ENCODE peak calls at places on chromosomes 5 and 9, in eight cellular contexts. C is IMR-90, F is H1, U is A549, K is SK-N-SH, E is K562, A is HepG2, H is GM12878. R is an unnamed sample.

GRCh38 chr9:26677965-26678745 is 214.4 kb downstream of the CAAP1 start:
- DNase-seq in C (no peak), F (no peak), U (no peak), K (no peak), E (no peak), A (no peak), H (no peak), R (no peak)

GRCh38 chr5:43631182-43631910 is 28.4 kb downstream of the NNT start:
- DNase-seq in C (peak), F (peak), U (peak), K (peak), E (peak), A (peak), H (peak), R (peak)

GRCh38 chr9:136354592-136355085 is 8.9 kb downstream of the DNLZ start:
- DNase-seq in C (peak), F (no peak), U (peak), K (no peak), E (no peak), A (no peak), H (no peak), R (no peak)

GRCh38 chr9:122332083-122332482 is 38.7 kb upstream of the PTGS1 start:
- DNase-seq in C (no peak), F (no peak), U (no peak), K (peak), E (peak), A (no peak), H (no peak), R (no peak)

GRCh38 chr5:2129581-2130272 is 247.0 kb upstream of the IRX4 start:
- DNase-seq in C (no peak), F (no peak), U (no peak), K (no peak), E (no peak), A (no peak), H (no peak), R (no peak)

GRCh38 chr9:74355107-74355506 is 142.0 kb upstream of the RORB start:
- DNase-seq in C (no peak), F (no peak), U (no peak), K (no peak), E (no peak), A (no peak), H (no peak), R (no peak)

GRCh38 chr5:61744690-61745619 is 412.9 kb downstream of the ZSWIM6 start:
- DNase-seq in C (no peak), F (no peak), U (peak), K (no peak), E (peak), A (peak), H (no peak), R (peak)

GRCh38 chr5:16797949-16798348 is 138.1 kb downstream of the MYO10 start:
- DNase-seq in C (no peak), F (no peak), U (no peak), K (no peak), E (no peak), A (no peak), H (no peak), R (no peak)

GRCh38 chr5:79236970-79237734 is 1.2 kb downstream of the JMY start:
- DNase-seq in C (peak), F (peak), U (peak), K (peak), E (peak), A (peak), H (no peak), R (no peak)

GRCh38 chr5:1511651-1512540 is 11.9 kb downstream of the LPCAT1 start:
- DNase-seq in C (peak), F (peak), U (peak), K (no peak), E (no peak), A (no peak), H (no peak), R (peak)

GRCh38 chr9:125521462-125522327 is 185.3 kb downstream of the MAPKAP1 start:
- DNase-seq in C (peak), F (no peak), U (peak), K (no peak), E (no peak), A (peak), H (no peak), R (peak)

GRCh38 chr9:97318433-97318832 is 11.0 kb downstream of the CCDC180 start:
- DNase-seq in C (no peak), F (no peak), U (no peak), K (no peak), E (no peak), A (no peak), H (no peak), R (no peak)

GRCh38 chr9:68507796-68508145 is 32.9 kb downstream of the TMEM252 start:
- DNase-seq in C (no peak), F (no peak), U (no peak), K (no peak), E (no peak), A (no peak), H (no peak), R (no peak)

GRCh38 chr9:99445377-99445891 is 223.4 kb downstream of the SEC61B start:
- DNase-seq in C (peak), F (no peak), U (peak), K (no peak), E (no peak), A (no peak), H (no peak), R (no peak)

DNA sequence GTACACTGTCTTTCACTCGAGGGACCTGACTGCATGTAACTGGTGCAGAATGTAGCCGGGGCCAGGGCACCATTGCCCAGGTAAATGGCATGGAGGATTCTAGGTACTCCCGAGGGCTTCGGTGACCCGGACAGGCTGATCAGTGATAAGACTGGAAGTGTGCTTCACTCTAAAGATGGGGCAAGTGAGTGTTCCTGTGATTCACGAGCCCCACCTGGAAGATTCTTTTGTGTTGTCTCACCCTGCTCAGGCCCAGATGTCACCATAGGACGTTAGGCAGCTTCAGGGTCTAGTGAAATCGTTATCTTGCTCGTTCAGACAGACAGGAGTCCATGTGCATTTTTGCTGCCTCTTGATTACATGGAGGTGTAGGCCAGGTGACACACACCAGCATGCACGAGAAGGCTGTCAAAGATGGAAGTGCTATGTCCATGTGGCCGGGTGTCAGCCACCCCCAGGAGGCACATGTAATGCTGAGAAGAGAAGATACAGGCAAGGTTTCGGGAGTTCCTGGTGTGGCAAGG is 73.9 kb downstream of the WNK2 start:
- DNase-seq in C (no peak), F (peak), U (no peak), K (peak), E (no peak), A (no peak), H (no peak), R (no peak)
- TF ChIP-seq RAD21 in C (no peak), F (no peak), U (no peak), K (no peak), E (no peak), A (no peak), H (no peak), R (no peak)

GRCh38 chr9:105171076-105171475 is 73.4 kb upstream of the SLC44A1 start:
- DNase-seq in C (no peak), F (no peak), U (no peak), K (no peak), E (no peak), A (no peak), H (no peak), R (no peak)

GRCh38 chr9:105171589-105171988 is 72.9 kb upstream of the SLC44A1 start:
- DNase-seq in C (no peak), F (no peak), U (no peak), K (no peak), E (no peak), A (no peak), H (no peak), R (no peak)

GRCh38 chr9:105172393-105172792 is 72.1 kb upstream of the SLC44A1 start:
- DNase-seq in C (no peak), F (no peak), U (no peak), K (no peak), E (no peak), A (no peak), H (no peak), R (no peak)

GRCh38 chr9:105173836-105174235 is 70.6 kb upstream of the SLC44A1 start:
- DNase-seq in C (no peak), F (no peak), U (no peak), K (no peak), E (no peak), A (no peak), H (no peak), R (no peak)

DNA sequence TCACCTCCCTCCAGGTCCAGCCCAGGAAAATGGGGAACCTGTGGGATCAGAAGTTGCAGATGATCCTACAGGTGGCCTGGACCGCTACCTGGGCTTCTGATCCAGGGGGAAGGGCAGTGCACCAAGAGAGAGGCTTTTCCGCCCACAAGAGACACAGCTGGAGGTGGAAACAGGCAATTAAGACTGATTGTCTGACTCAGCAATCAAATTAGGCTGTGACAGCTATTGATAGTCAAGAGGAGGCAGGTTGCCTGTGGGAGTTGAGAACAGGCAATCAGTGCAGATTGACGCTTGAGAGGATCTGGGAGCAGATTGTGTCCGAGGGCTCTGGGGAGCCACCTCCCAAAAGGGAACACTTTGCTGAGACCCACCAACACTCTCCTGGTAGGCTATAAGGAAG is 71.1 kb upstream of the SLC44A1 start:
- DNase-seq in C (no peak), F (peak), U (no peak), K (no peak), E (no peak), A (no peak), H (no peak), R (no peak)
- TF ChIP-seq RAD21 in C (no peak), F (no peak), U (no peak), K (no peak), E (no peak), A (no peak), H (no peak), R (no peak)

DNA sequence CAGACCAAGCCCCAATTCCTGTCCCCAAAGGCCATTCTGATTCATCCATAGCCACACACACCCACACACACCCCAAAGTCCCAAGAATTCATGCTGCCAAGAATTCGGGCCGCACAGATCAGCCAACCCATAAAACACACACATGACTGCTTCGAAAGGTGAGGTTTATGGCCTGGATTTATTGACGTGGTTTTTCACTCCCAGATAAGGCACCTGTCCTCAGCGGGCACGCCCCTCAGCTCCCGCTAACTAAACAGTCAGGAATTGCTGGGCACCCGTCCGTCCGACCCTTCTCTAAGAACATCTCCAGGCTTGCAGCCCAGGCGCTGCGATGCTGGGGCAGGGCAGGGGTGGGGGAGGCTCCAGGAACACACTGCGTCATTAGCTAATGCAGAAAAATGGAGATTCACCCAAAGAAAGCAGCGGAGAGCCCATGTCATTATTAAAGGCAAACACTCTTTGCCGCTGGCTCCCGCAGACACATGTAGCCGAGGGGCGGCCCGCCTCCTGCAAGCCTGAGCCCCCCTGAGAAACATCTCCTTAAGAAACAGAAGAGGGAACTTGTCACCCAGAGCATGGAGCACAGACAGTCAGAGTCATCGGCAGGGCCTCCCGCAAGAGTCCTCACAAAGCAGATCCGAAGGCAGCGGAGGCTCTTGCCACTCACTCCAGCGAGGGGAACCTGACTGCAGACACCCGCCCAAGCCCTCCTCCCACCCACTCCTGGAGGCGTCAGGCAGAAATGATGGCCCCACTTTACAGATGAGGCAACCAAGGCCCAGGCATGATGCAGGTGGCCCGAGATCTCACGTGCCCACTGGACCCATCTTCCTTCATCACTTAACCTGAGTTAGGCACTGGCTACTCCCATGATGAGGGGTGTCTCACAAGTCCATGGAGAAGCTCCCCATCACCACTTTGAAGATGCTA is 19.8 kb downstream of the VAV2 start:
- DNase-seq in C (no peak), F (no peak), U (no peak), K (no peak), E (no peak), A (no peak), H (no peak), R (no peak)
- TF ChIP-seq RAD21 in C (no peak), F (no peak), U (no peak), K (no peak), E (no peak), A (no peak), H (no peak), R (no peak)

DNA sequence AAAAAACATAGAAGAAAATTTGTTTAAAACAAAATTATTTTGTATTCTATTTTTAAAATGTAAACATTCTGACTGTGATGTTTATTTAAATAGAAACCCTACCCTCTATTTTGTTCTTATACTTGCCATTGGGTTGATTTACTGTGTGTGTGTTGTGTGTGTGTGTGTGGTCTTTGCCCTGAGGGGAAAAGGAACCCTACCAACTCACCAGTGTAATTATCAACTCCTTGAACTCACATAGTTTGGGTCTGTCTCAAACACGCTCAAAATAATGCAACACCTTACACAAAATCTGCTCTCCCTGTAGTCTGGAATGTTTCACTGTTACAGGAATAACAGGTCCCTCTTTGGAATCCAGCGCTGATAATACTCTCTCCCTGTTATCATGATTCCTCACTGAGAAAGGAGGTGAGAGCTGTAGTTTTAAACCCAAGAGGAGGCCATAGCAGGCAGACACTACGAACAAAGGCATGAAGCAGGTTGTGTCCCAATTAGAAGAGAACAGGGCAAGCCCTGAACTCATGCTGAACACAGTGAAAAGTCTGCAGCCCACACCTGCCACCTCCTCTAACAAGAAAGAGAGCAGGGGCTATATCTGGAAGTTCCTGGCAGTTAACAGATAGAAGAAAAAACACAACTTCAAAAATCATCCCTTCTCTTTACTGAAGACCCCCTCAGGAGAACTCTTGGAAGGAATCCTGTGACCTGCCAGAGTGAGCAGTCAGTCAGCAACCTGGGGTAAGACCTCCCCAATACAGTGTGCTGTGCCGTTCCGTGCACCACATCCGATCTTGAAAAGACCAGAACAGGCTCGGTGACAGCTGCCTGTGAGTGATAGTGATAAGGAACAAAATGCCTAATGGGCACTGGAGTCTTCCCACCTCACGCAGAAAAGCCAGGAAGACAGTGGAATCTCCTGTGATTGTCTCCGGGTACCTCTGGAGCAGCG is 608.1 kb upstream of the ADAMTS16 start:
- DNase-seq in C (no peak), F (no peak), U (no peak), K (no peak), E (no peak), A (no peak), H (no peak), R (no peak)
- TF ChIP-seq RAD21 in C (no peak), F (no peak), U (no peak), K (no peak), E (no peak), A (no peak), H (no peak), R (no peak)

GRCh38 chr5:54944364-54944763 is 41.0 kb downstream of the ESM1 start:
- DNase-seq in C (peak), F (no peak), U (peak), K (peak), E (peak), A (no peak), H (no peak), R (peak)
- TF ChIP-seq RAD21 in C (peak), F (peak), U (peak), K (peak), E (peak), A (no peak), H (no peak), R (peak)

GRCh38 chr5:14699807-14700400 is 35.4 kb downstream of the OTULIN start:
- DNase-seq in C (no peak), F (no peak), U (no peak), K (no peak), E (peak), A (no peak), H (no peak), R (no peak)
- TF ChIP-seq RAD21 in C (no peak), F (no peak), U (no peak), K (no peak), E (peak), A (no peak), H (no peak), R (no peak)